ENCODE peak calls at places on chromosomes 2 and 18, in nine cellular contexts. K is GDM1; Q is Kasumi-1; T is MV-4-11; O is A549; D is HCT116; L is neural crest cell; X is activated naive CD4-positive, alpha-beta T cell; I is IMR-90. F is an unnamed sample.
A peak's percentile ranks its signal among the peaks of the same experiment; 100 is the strongest.

GRCh38 chr18:3466051-3466450 is 16.1 kb downstream of the TGIF1 start:
- DNase-seq in K (peak; percentile 45), Q (peak; percentile 71), T (peak; percentile 58), O (no peak), D (no peak), L (no peak), X (no peak), I (peak; percentile 90), F (no peak)

GRCh38 chr2:140457483-140457882 is 1673.3 kb downstream of the LRP1B start:
- DNase-seq in K (no peak), Q (no peak), T (no peak), O (no peak), D (no peak), L (no peak), X (no peak), I (no peak), F (no peak)

GRCh38 chr2:39484206-39484605 is 47.1 kb upstream of the MAP4K3 start:
- DNase-seq in K (no peak), Q (no peak), T (no peak), O (no peak), D (no peak), L (no peak), X (no peak), I (no peak), F (no peak)

GRCh38 chr2:164155558-164155957 is 419.8 kb upstream of the FIGN start:
- DNase-seq in K (no peak), Q (no peak), T (no peak), O (no peak), D (no peak), L (no peak), X (no peak), I (no peak), F (no peak)

GRCh38 chr2:102238039-102238756 is 51.4 kb downstream of the IL1RL2 start:
- DNase-seq in K (no peak), Q (no peak), T (no peak), O (no peak), D (no peak), L (no peak), X (no peak), I (peak; percentile 83), F (no peak)

GRCh38 chr2:168348076-168348475 is 100.7 kb upstream of the STK39 start:
- DNase-seq in K (peak; percentile 35), Q (peak; percentile 91), T (peak; percentile 31), O (peak; percentile 26), D (peak; percentile 57), L (no peak), X (no peak), I (peak; percentile 24), F (no peak)

GRCh38 chr2:173217106-173217840 is 137.4 kb upstream of the CDCA7 start:
- DNase-seq in K (no peak), Q (no peak), T (no peak), O (no peak), D (no peak), L (no peak), X (no peak), I (peak; percentile 28), F (no peak)

GRCh38 chr2:135585586-135585985 is 54.3 kb downstream of the R3HDM1 start:
- DNase-seq in K (no peak), Q (peak; percentile 68), T (no peak), O (no peak), D (no peak), L (no peak), X (no peak), I (peak; percentile 26), F (no peak)

GRCh38 chr2:238952261-238952924 is 104.5 kb downstream of the TWIST2 start:
- DNase-seq in K (no peak), Q (no peak), T (no peak), O (no peak), D (no peak), L (no peak), X (no peak), I (peak; percentile 41), F (no peak)

GRCh38 chr2:213237251-213237650 is 47.0 kb upstream of the SPAG16 start:
- DNase-seq in K (no peak), Q (no peak), T (no peak), O (no peak), D (no peak), L (no peak), X (no peak), I (peak; percentile 52), F (no peak)

GRCh38 chr2:112996635-112997034 is 8.6 kb upstream of the IL36A start:
- DNase-seq in K (no peak), Q (peak; percentile 5), T (no peak), O (no peak), D (no peak), L (no peak), X (no peak), I (no peak), F (no peak)

GRCh38 chr2:241009601-241010530 is 11.4 kb downstream of the SNED1 start:
- DNase-seq in K (no peak), Q (peak; percentile 80), T (no peak), O (no peak), D (no peak), L (no peak), X (no peak), I (peak; percentile 50), F (no peak)

GRCh38 chr2:242056785-242057184 is 187.3 kb downstream of the RTP5 start:
- DNase-seq in K (no peak), Q (no peak), T (no peak), O (no peak), D (no peak), L (no peak), X (no peak), I (no peak), F (no peak)

GRCh38 chr2:203814661-203815540 is 52.7 kb upstream of the CTLA4 start:
- DNase-seq in K (peak; percentile 15), Q (peak; percentile 41), T (peak; percentile 91), O (peak; percentile 73), D (peak; percentile 50), L (peak; percentile 26), X (no peak), I (peak; percentile 82), F (no peak)

GRCh38 chr2:60479226-60480088 is 74.0 kb downstream of the BCL11A start:
- DNase-seq in K (no peak), Q (no peak), T (no peak), O (no peak), D (no peak), L (no peak), X (no peak), I (no peak), F (no peak)

GRCh38 chr2:240930096-240930630 is 24.0 kb downstream of the CROCC2 start:
- DNase-seq in K (no peak), Q (no peak), T (no peak), O (no peak), D (no peak), L (no peak), X (no peak), I (no peak), F (no peak)

GRCh38 chr2:83069724-83070123 is 1389.4 kb downstream of the SUCLG1 start:
- DNase-seq in K (no peak), Q (no peak), T (no peak), O (no peak), D (no peak), L (no peak), X (no peak), I (peak; percentile 28), F (no peak)

GRCh38 chr2:40654346-40654745 is 202.5 kb upstream of the SLC8A1 start:
- DNase-seq in K (no peak), Q (no peak), T (no peak), O (no peak), D (no peak), L (no peak), X (no peak), I (no peak), F (no peak)

GRCh38 chr2:239917128-239917956 is 107.8 kb downstream of the NDUFA10 start:
- DNase-seq in K (no peak), Q (no peak), T (no peak), O (no peak), D (peak; percentile 16), L (no peak), X (no peak), I (no peak), F (no peak)

GRCh38 chr2:132798334-132798733 is 128.3 kb upstream of the LYPD1 start:
- DNase-seq in K (no peak), Q (no peak), T (no peak), O (no peak), D (no peak), L (no peak), X (no peak), I (no peak), F (no peak)

GRCh38 chr2:185782223-185782769 is 43.7 kb downstream of the FSIP2 start:
- DNase-seq in K (no peak), Q (peak; percentile 90), T (peak; percentile 74), O (no peak), D (no peak), L (no peak), X (no peak), I (no peak), F (no peak)

GRCh38 chr2:143937563-143938346 is 582.2 kb downstream of the ZEB2 start:
- DNase-seq in K (no peak), Q (peak; percentile 35), T (no peak), O (no peak), D (no peak), L (no peak), X (no peak), I (no peak), F (no peak)

GRCh38 chr18:56351911-56352502 is 286.4 kb downstream of the TXNL1 start:
- DNase-seq in K (no peak), Q (no peak), T (no peak), O (no peak), D (no peak), L (no peak), X (no peak), I (peak; percentile 63), F (no peak)

GRCh38 chr18:35547008-35547605 is 34.4 kb upstream of the GALNT1 start:
- DNase-seq in K (no peak), Q (no peak), T (no peak), O (no peak), D (no peak), L (no peak), X (no peak), I (no peak), F (no peak)

GRCh38 chr18:27202771-27203170 is 17.7 kb upstream of the CHST9 start:
- DNase-seq in K (no peak), Q (peak; percentile 16), T (no peak), O (no peak), D (no peak), L (no peak), X (no peak), I (no peak), F (no peak)

GRCh38 chr2:84286878-84287277 is 172.2 kb downstream of the SUCLG1 start:
- DNase-seq in K (no peak), Q (no peak), T (no peak), O (no peak), D (no peak), L (no peak), X (no peak), I (no peak), F (no peak)

GRCh38 chr2:85564144-85564563 is 2.9 kb upstream of the GGCX start:
- DNase-seq in K (peak; percentile 24), Q (peak; percentile 15), T (peak; percentile 90), O (no peak), D (no peak), L (no peak), X (no peak), I (no peak), F (no peak)

GRCh38 chr2:168245074-168245825 is 2.1 kb downstream of the STK39 start:
- DNase-seq in K (no peak), Q (no peak), T (peak; percentile 40), O (no peak), D (no peak), L (no peak), X (no peak), I (no peak), F (no peak)

GRCh38 chr18:35376742-35377695 is at the start of gene ZNF396:
- DNase-seq in K (peak; percentile 19), Q (peak; percentile 51), T (peak; percentile 67), O (peak; percentile 69), D (peak; percentile 23), L (peak; percentile 63), X (peak; percentile 11), I (peak; percentile 27), F (peak; percentile 30)

GRCh38 chr2:75705921-75706320 is 4.8 kb downstream of the GCFC2 start:
- DNase-seq in K (no peak), Q (peak; percentile 18), T (peak; percentile 62), O (no peak), D (no peak), L (no peak), X (no peak), I (peak; percentile 27), F (no peak)

F was measured in CMK.